ENCODE peak calls at places on chromosome 18, in four cellular contexts. A is cardiac muscle cell, M is thoracic aorta, F is A549. O is an unnamed sample.

GRCh38 chr18:6257950-6258349 is 156.8 kb downstream of the L3MBTL4 start:
- DNase-seq in A (no peak), M (no peak), F (no peak), O (no peak)

GRCh38 chr18:23204589-23205235 is 69.4 kb downstream of the CABLES1 start:
- DNase-seq in A (no peak), M (no peak), F (no peak), O (no peak)

GRCh38 chr18:47253101-47253654 is 1.7 kb upstream of the SKOR2 start:
- DNase-seq in A (no peak), M (no peak), F (no peak), O (no peak)

GRCh38 chr18:49585781-49586663 is 24.2 kb downstream of the LIPG start:
- DNase-seq in A (no peak), M (no peak), F (no peak), O (no peak)

GRCh38 chr18:74516271-74517235 is 17.7 kb upstream of the CNDP1 start:
- DNase-seq in A (no peak), M (no peak), F (no peak), O (no peak)

GRCh38 chr18:74963820-74964446 is 245.0 kb downstream of the PTGR3 start:
- DNase-seq in A (peak), M (no peak), F (peak), O (no peak)

GRCh38 chr18:21100678-21101077 is 10.9 kb downstream of the ROCK1 start:
- DNase-seq in A (no peak), M (no peak), F (no peak), O (no peak)

GRCh38 chr18:30113454-30113853 is 929.1 kb downstream of the DSC3 start:
- DNase-seq in A (no peak), M (no peak), F (no peak), O (no peak)

GRCh38 chr18:64720781-64721464 is 572.0 kb upstream of the LINC00305 start:
- DNase-seq in A (peak), M (no peak), F (no peak), O (no peak)

GRCh38 chr18:13235326-13235937 is 16.9 kb downstream of the LDLRAD4 start:
- DNase-seq in A (no peak), M (no peak), F (no peak), O (no peak)

GRCh38 chr18:39389800-39390379 is 1824.3 kb upstream of the CELF4 start:
- DNase-seq in A (peak), M (no peak), F (no peak), O (no peak)

GRCh38 chr18:5556317-5556974 is 12.6 kb upstream of the EPB41L3 start:
- DNase-seq in A (no peak), M (no peak), F (no peak), O (no peak)

GRCh38 chr18:61530681-61531080 is 197.5 kb downstream of the CDH20 start:
- DNase-seq in A (no peak), M (no peak), F (no peak), O (no peak)

GRCh38 chr18:69455120-69455519 is 54.4 kb downstream of the DOK6 start:
- DNase-seq in A (no peak), M (no peak), F (no peak), O (no peak)

GRCh38 chr18:64983497-64984238 is 767.1 kb upstream of the CDH7 start:
- DNase-seq in A (no peak), M (no peak), F (no peak), O (no peak)

GRCh38 chr18:45793295-45793965 is 32.0 kb upstream of the SIGLEC15 start:
- DNase-seq in A (no peak), M (no peak), F (peak), O (no peak)

GRCh38 chr18:58928401-58928800 is 63.7 kb downstream of the ZNF532 start:
- DNase-seq in A (no peak), M (no peak), F (no peak), O (no peak)

GRCh38 chr18:59885579-59886163 is 14.1 kb upstream of the PMAIP1 start:
- DNase-seq in A (no peak), M (no peak), F (no peak), O (no peak)

O was measured in GOT3.